ENCODE peak calls at places on chromosomes 12 and 14, in nine cellular contexts. One of them, this sample, is unnamed.

GRCh38 chr14:48703728-48704467 is 882.3 kb downstream of the RPS29 start:
- DNase-seq in hepatocyte: no peak
- DNase-seq in tibial nerve: no peak
- DNase-seq in A549: no peak
- DNase-seq in DND-41: no peak
- DNase-seq in AG04449: no peak
- DNase-seq in cardiac muscle cell: no peak
- DNase-seq in A673: no peak
- DNase-seq in right atrium auricular region: no peak
- DNase-seq in this sample: no peak

GRCh38 chr12:5172886-5173285 is 129.2 kb downstream of the KCNA5 start:
- DNase-seq in hepatocyte: no peak
- DNase-seq in tibial nerve: no peak
- DNase-seq in A549: no peak
- DNase-seq in DND-41: no peak
- DNase-seq in AG04449: no peak
- DNase-seq in cardiac muscle cell: no peak
- DNase-seq in A673: no peak
- DNase-seq in right atrium auricular region: no peak
- DNase-seq in this sample: no peak

GRCh38 chr14:34179723-34180122 is 228.8 kb upstream of the EGLN3 start:
- DNase-seq in hepatocyte: no peak
- DNase-seq in tibial nerve: no peak
- DNase-seq in A549: no peak
- DNase-seq in DND-41: no peak
- DNase-seq in AG04449: no peak
- DNase-seq in cardiac muscle cell: peak; percentile 13
- DNase-seq in A673: no peak
- DNase-seq in right atrium auricular region: no peak
- DNase-seq in this sample: no peak

GRCh38 chr14:70018713-70019201 is 139.5 kb downstream of the SMOC1 start:
- DNase-seq in hepatocyte: no peak
- DNase-seq in tibial nerve: no peak
- DNase-seq in A549: no peak
- DNase-seq in DND-41: peak; percentile 17
- DNase-seq in AG04449: no peak
- DNase-seq in cardiac muscle cell: no peak
- DNase-seq in A673: no peak
- DNase-seq in right atrium auricular region: no peak
- DNase-seq in this sample: no peak

GRCh38 chr12:116539905-116540482 is 19.2 kb upstream of the MAP1LC3B2 start:
- DNase-seq in hepatocyte: peak; percentile 62
- DNase-seq in tibial nerve: peak; percentile 56
- DNase-seq in A549: no peak
- DNase-seq in DND-41: no peak
- DNase-seq in AG04449: no peak
- DNase-seq in cardiac muscle cell: peak; percentile 37
- DNase-seq in A673: peak; percentile 95
- DNase-seq in right atrium auricular region: no peak
- DNase-seq in this sample: no peak

GRCh38 chr14:73591690-73592448 is at the start of gene ACOT4:
- DNase-seq in hepatocyte: peak; percentile 63
- DNase-seq in tibial nerve: no peak
- DNase-seq in A549: peak; percentile 62
- DNase-seq in DND-41: no peak
- DNase-seq in AG04449: no peak
- DNase-seq in cardiac muscle cell: peak; percentile 28
- DNase-seq in A673: peak; percentile 29
- DNase-seq in right atrium auricular region: no peak
- DNase-seq in this sample: peak; percentile 76

GRCh38 chr14:39251547-39251946 is 17.8 kb downstream of the MIA2 start:
- DNase-seq in hepatocyte: no peak
- DNase-seq in tibial nerve: no peak
- DNase-seq in A549: no peak
- DNase-seq in DND-41: no peak
- DNase-seq in AG04449: no peak
- DNase-seq in cardiac muscle cell: no peak
- DNase-seq in A673: no peak
- DNase-seq in right atrium auricular region: no peak
- DNase-seq in this sample: no peak

GRCh38 chr14:50173891-50174290 is 57.5 kb downstream of the SOS2 start:
- DNase-seq in hepatocyte: no peak
- DNase-seq in tibial nerve: no peak
- DNase-seq in A549: no peak
- DNase-seq in DND-41: no peak
- DNase-seq in AG04449: no peak
- DNase-seq in cardiac muscle cell: no peak
- DNase-seq in A673: no peak
- DNase-seq in right atrium auricular region: no peak
- DNase-seq in this sample: no peak

GRCh38 chr12:45200497-45201043 is 15.3 kb upstream of the ANO6 start:
- DNase-seq in hepatocyte: no peak
- DNase-seq in tibial nerve: no peak
- DNase-seq in A549: no peak
- DNase-seq in DND-41: peak; percentile 61
- DNase-seq in AG04449: no peak
- DNase-seq in cardiac muscle cell: no peak
- DNase-seq in A673: no peak
- DNase-seq in right atrium auricular region: no peak
- DNase-seq in this sample: no peak

GRCh38 chr12:54486173-54486867 is 11.2 kb upstream of the NCKAP1L start:
- DNase-seq in hepatocyte: no peak
- DNase-seq in tibial nerve: no peak
- DNase-seq in A549: no peak
- DNase-seq in DND-41: no peak
- DNase-seq in AG04449: no peak
- DNase-seq in cardiac muscle cell: no peak
- DNase-seq in A673: no peak
- DNase-seq in right atrium auricular region: no peak
- DNase-seq in this sample: no peak

GRCh38 chr12:109301643-109302176 is 7.4 kb downstream of the FOXN4 start:
- DNase-seq in hepatocyte: no peak
- DNase-seq in tibial nerve: no peak
- DNase-seq in A549: no peak
- DNase-seq in DND-41: no peak
- DNase-seq in AG04449: no peak
- DNase-seq in cardiac muscle cell: no peak
- DNase-seq in A673: no peak
- DNase-seq in right atrium auricular region: no peak
- DNase-seq in this sample: no peak

GRCh38 chr12:122060069-122060468 is 18.5 kb upstream of the MLXIP start:
- DNase-seq in hepatocyte: no peak
- DNase-seq in tibial nerve: no peak
- DNase-seq in A549: no peak
- DNase-seq in DND-41: no peak
- DNase-seq in AG04449: no peak
- DNase-seq in cardiac muscle cell: no peak
- DNase-seq in A673: no peak
- DNase-seq in right atrium auricular region: no peak
- DNase-seq in this sample: no peak

GRCh38 chr12:132397934-132398385 is 68.6 kb upstream of the GALNT9 start:
- DNase-seq in hepatocyte: no peak
- DNase-seq in tibial nerve: no peak
- DNase-seq in A549: no peak
- DNase-seq in DND-41: no peak
- DNase-seq in AG04449: no peak
- DNase-seq in cardiac muscle cell: no peak
- DNase-seq in A673: no peak
- DNase-seq in right atrium auricular region: no peak
- DNase-seq in this sample: no peak

GRCh38 chr14:64934338-64934939 is 8.1 kb downstream of the GPX2 start:
- DNase-seq in hepatocyte: no peak
- DNase-seq in tibial nerve: no peak
- DNase-seq in A549: no peak
- DNase-seq in DND-41: no peak
- DNase-seq in AG04449: no peak
- DNase-seq in cardiac muscle cell: no peak
- DNase-seq in A673: no peak
- DNase-seq in right atrium auricular region: no peak
- DNase-seq in this sample: no peak

GRCh38 chr12:6313326-6313940 is 3.0 kb downstream of the PLEKHG6 start:
- DNase-seq in hepatocyte: peak; percentile 5
- DNase-seq in tibial nerve: no peak
- DNase-seq in A549: no peak
- DNase-seq in DND-41: no peak
- DNase-seq in AG04449: no peak
- DNase-seq in cardiac muscle cell: no peak
- DNase-seq in A673: no peak
- DNase-seq in right atrium auricular region: no peak
- DNase-seq in this sample: no peak
- H3K4me3 ChIP-seq in hepatocyte: no peak overlapping the region
- H3K4me3 ChIP-seq in tibial nerve: no peak overlapping the region
- H3K4me3 ChIP-seq in A549: no peak overlapping the region
- H3K4me3 ChIP-seq in DND-41: no peak overlapping the region
- H3K4me3 ChIP-seq in AG04449: no peak overlapping the region
- H3K4me3 ChIP-seq in cardiac muscle cell: no peak overlapping the region
- H3K4me3 ChIP-seq in A673: no peak overlapping the region
- H3K4me3 ChIP-seq in right atrium auricular region: no peak overlapping the region
- H3K4me3 ChIP-seq in this sample: no peak overlapping the region

DNA sequence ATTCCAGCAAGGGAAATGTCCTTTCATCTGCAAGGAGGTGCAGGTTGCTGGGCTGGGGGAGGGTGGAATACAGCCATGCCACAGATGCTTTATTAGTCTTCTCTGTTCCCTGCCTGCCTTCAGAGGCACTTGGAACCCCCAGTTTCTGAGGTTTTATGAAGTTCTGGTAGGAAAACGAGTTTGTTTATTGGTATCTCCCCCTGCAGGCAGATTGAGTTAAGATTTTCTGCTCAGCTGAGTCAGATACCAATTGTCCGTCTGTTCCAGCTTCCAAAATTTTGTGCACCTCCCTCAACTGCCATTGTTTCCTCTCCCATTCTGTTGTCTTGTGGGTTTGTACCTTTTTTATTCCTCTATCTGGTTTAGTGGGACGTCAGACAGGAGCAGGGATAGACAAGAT is 155.6 kb downstream of the ETV6 start:
- DNase-seq in hepatocyte: no peak
- DNase-seq in tibial nerve: no peak
- DNase-seq in A549: no peak
- DNase-seq in DND-41: no peak
- DNase-seq in AG04449: no peak
- DNase-seq in cardiac muscle cell: no peak
- DNase-seq in A673: peak; percentile 39
- DNase-seq in right atrium auricular region: no peak
- DNase-seq in this sample: no peak
- TF ChIP-seq CTCF in hepatocyte: no peak
- TF ChIP-seq CTCF in tibial nerve: no peak
- TF ChIP-seq CTCF in A549: no peak
- TF ChIP-seq CTCF in DND-41: peak; percentile 40
- TF ChIP-seq CTCF in AG04449: no peak
- TF ChIP-seq CTCF in cardiac muscle cell: no peak
- TF ChIP-seq CTCF in A673: peak; percentile 53
- TF ChIP-seq CTCF in right atrium auricular region: no peak
- TF ChIP-seq CTCF in this sample: no peak

GRCh38 chr14:95199298-95199983 is 42.1 kb upstream of the DICER1 start:
- DNase-seq in hepatocyte: no peak
- DNase-seq in tibial nerve: no peak
- DNase-seq in A549: no peak
- DNase-seq in DND-41: no peak
- DNase-seq in AG04449: no peak
- DNase-seq in cardiac muscle cell: no peak
- DNase-seq in A673: no peak
- DNase-seq in right atrium auricular region: no peak
- DNase-seq in this sample: no peak
- H3K4me3 ChIP-seq in hepatocyte: no peak overlapping the region
- H3K4me3 ChIP-seq in tibial nerve: no peak overlapping the region
- H3K4me3 ChIP-seq in A549: no peak overlapping the region
- H3K4me3 ChIP-seq in DND-41: no peak overlapping the region
- H3K4me3 ChIP-seq in AG04449: no peak overlapping the region
- H3K4me3 ChIP-seq in cardiac muscle cell: no peak overlapping the region
- H3K4me3 ChIP-seq in A673: no peak overlapping the region
- H3K4me3 ChIP-seq in right atrium auricular region: no peak overlapping the region
- H3K4me3 ChIP-seq in this sample: no peak overlapping the region

GRCh38 chr12:106235770-106236169 is 12.1 kb downstream of the CKAP4 start:
- DNase-seq in hepatocyte: no peak
- DNase-seq in tibial nerve: no peak
- DNase-seq in A549: no peak
- DNase-seq in DND-41: no peak
- DNase-seq in AG04449: no peak
- DNase-seq in cardiac muscle cell: no peak
- DNase-seq in A673: no peak
- DNase-seq in right atrium auricular region: no peak
- DNase-seq in this sample: no peak
- TF ChIP-seq CTCF in hepatocyte: no peak
- TF ChIP-seq CTCF in tibial nerve: no peak
- TF ChIP-seq CTCF in A549: no peak
- TF ChIP-seq CTCF in DND-41: no peak
- TF ChIP-seq CTCF in AG04449: no peak
- TF ChIP-seq CTCF in cardiac muscle cell: no peak
- TF ChIP-seq CTCF in A673: no peak
- TF ChIP-seq CTCF in right atrium auricular region: no peak
- TF ChIP-seq CTCF in this sample: no peak

This sample was measured in mucosa of descending colon.